ENCODE peak calls at places on chromosomes 11 and 22, in five cellular contexts. R, Z, Y, H and W are unnamed samples.

GRCh38 chr11:87767615-87768014 is 407.6 kb downstream of the RAB38 start:
- DNase-seq in Y (no peak), R (no peak), Z (no peak), H (no peak), W (no peak)

GRCh38 chr11:8098879-8099278 is 17.9 kb downstream of the TUB start:
- DNase-seq in H (no peak), Z (no peak), Y (peak), R (no peak), W (no peak)

GRCh38 chr11:34512810-34513673 is 552 bp downstream of the ELF5 start:
- DNase-seq in R (peak), H (peak), Y (peak), Z (peak), W (no peak)

GRCh38 chr11:65058419-65059054 is at the start of gene NAALADL1:
- DNase-seq in R (no peak), Z (no peak), Y (no peak), H (no peak), W (no peak)

GRCh38 chr22:18909556-18909955 is 3.4 kb downstream of the DGCR6 start:
- DNase-seq in H (no peak), Z (no peak), R (no peak), Y (no peak), W (no peak)

GRCh38 chr22:18987765-18988164 is 51.7 kb upstream of the PRODH start:
- DNase-seq in R (no peak), H (peak), Z (no peak), Y (no peak), W (no peak)

GRCh38 chr11:84398017-84398626 is 1112.0 kb upstream of the CCDC90B start:
- DNase-seq in Y (no peak), R (no peak), H (peak), Z (peak), W (no peak)

GRCh38 chr22:39152511-39153219 is at the start of gene CBX7:
- DNase-seq in H (peak), R (peak), Z (peak), Y (peak), W (no peak)

GRCh38 chr11:43835104-43835503 is 45.5 kb upstream of the ALKBH3 start:
- DNase-seq in R (no peak), Y (no peak), Z (no peak), H (no peak), W (no peak)

GRCh38 chr11:130216221-130216550 is 56.6 kb downstream of the ST14 start:
- DNase-seq in Z (no peak), R (no peak), Y (no peak), H (no peak), W (no peak)

GRCh38 chr22:20107471-20107901 is 8.4 kb upstream of the RANBP1 start:
- DNase-seq in H (no peak), Z (no peak), R (peak), Y (no peak), W (no peak)

GRCh38 chr11:59264736-59265135 is 52.0 kb upstream of the MPEG1 start:
- DNase-seq in Y (no peak), H (no peak), Z (no peak), R (no peak), W (no peak)

GRCh38 chr11:65107078-65107477 is 4.6 kb upstream of the TM7SF2 start:
- DNase-seq in Y (no peak), H (no peak), Z (no peak), R (no peak), W (no peak)

GRCh38 chr11:62108971-62109391 is 14.8 kb upstream of the INCENP start:
- DNase-seq in H (no peak), Y (peak), R (no peak), Z (no peak), W (no peak)

GRCh38 chr11:124069429-124070401 is 28.6 kb upstream of the OR10G7 start:
- DNase-seq in H (peak), R (no peak), Y (peak), Z (peak), W (peak)

GRCh38 chr22:27181537-27181936 is 524.1 kb downstream of the MIAT start:
- DNase-seq in H (no peak), Z (no peak), Y (no peak), R (no peak), W (no peak)
- TF ChIP-seq CTCF in H (no peak), Z (no peak), Y (no peak), R (no peak), W (no peak)

GRCh38 chr22:32106930-32107329 is 52.2 kb downstream of the C22orf42 start:
- DNase-seq in Y (no peak), R (no peak), H (peak), Z (peak), W (no peak)
- TF ChIP-seq CTCF in Y (no peak), R (no peak), H (no peak), Z (no peak), W (no peak)

GRCh38 chr22:30445438-30445936 is 19.9 kb downstream of the MTFP1 start:
- DNase-seq in Z (no peak), R (no peak), Y (peak), H (no peak), W (no peak)
- TF ChIP-seq CTCF in Z (no peak), R (peak), Y (peak), H (peak), W (no peak)

GRCh38 chr11:27694992-27695391 is 5.3 kb downstream of the BDNF start:
- DNase-seq in H (no peak), R (no peak), Z (no peak), Y (no peak), W (no peak)
- TF ChIP-seq CTCF in H (peak), R (peak), Z (peak), Y (peak), W (peak)

GRCh38 chr11:12543596-12544415 is 130.4 kb upstream of the TEAD1 start:
- DNase-seq in H (peak), Y (no peak), R (no peak), Z (peak), W (no peak)
- TF ChIP-seq CTCF in H (no peak), Y (no peak), R (peak), Z (no peak), W (no peak)

DNA sequence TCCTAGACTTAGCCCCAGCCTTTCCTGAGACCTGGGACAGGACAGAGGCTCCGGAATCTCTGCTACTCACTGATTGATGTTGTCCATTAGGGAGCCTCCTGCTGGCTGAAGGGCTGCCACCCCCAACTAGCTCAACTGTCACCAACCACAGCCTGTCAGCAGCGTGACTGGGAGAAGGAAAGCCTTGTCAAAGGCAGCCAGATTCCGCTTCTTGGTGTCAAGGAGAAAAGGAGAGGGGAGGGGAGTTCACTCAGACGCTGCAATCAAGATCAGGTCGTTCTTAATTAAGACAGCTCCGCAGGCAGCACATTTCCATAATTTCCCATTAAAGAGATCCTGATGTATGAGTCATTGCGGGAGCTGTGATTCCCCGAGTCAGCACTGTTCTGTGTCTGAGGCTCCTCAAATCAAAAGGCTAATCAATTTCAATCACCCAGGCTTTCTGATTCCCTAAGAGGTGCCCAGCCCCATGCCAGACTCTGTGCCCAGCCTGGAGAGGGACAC is 152.8 kb upstream of the ZBED5 start:
- DNase-seq in H (peak), Y (no peak), Z (peak), R (peak), W (no peak)
- TF ChIP-seq CTCF in H (peak), Y (peak), Z (no peak), R (peak), W (peak)

GRCh38 chr22:22171357-22172218 is 73.0 kb upstream of the VPREB1 start:
- DNase-seq in Y (no peak), Z (peak), H (peak), R (no peak), W (no peak)
- TF ChIP-seq CTCF in Y (peak), Z (peak), H (peak), R (peak), W (peak)

DNA sequence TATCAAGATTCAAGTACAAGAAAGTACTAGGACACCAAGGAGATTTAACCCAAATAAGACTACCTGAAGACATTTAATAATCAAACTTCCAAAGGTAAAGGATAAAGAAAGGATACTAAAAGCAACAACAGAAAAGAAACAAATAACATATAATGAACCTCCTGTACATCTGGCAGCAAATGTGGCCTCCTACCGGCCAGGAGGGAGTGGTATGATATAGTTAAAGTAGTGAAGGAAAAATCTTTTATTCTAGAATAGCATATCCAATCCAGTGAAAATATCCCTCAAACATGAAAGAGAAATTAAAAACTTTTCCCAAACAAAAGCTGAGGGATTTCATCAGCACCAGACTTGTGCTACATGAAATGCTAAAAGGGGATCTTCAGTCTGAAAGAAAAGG is 104.7 kb upstream of the GUCY1A2 start:
- DNase-seq in H (no peak), R (no peak), Z (peak), Y (no peak), W (no peak)
- TF ChIP-seq CTCF in H (no peak), R (no peak), Z (peak), Y (no peak), W (no peak)

GRCh38 chr11:122598971-122599370 is 56.6 kb upstream of the UBASH3B start:
- DNase-seq in Y (no peak), Z (peak), R (no peak), H (no peak), W (no peak)

GRCh38 chr11:122600290-122600689 is 55.2 kb upstream of the UBASH3B start:
- DNase-seq in R (no peak), H (no peak), Y (no peak), Z (no peak), W (no peak)

GRCh38 chr11:122599434-122599833 is 56.1 kb upstream of the UBASH3B start:
- DNase-seq in Z (no peak), R (no peak), H (no peak), Y (no peak), W (no peak)

GRCh38 chr11:122604626-122605025 is 50.9 kb upstream of the UBASH3B start:
- DNase-seq in R (no peak), Z (no peak), Y (no peak), H (no peak), W (no peak)

GRCh38 chr11:122601131-122602125 is 54.1 kb upstream of the UBASH3B start:
- DNase-seq in R (no peak), H (no peak), Z (peak), Y (peak), W (peak)
- TF ChIP-seq CTCF in R (no peak), H (no peak), Z (no peak), Y (no peak), W (no peak)

GRCh38 chr11:114395776-114396175 is 4.5 kb downstream of the C11orf71 start:
- DNase-seq in Z (peak), Y (no peak), R (no peak), H (peak), W (no peak)
- TF ChIP-seq CTCF in Z (peak), Y (peak), R (peak), H (no peak), W (peak)